ENCODE peak calls at places on chromosome 20, in ten cellular contexts. U is SW 1271; Z is posterior cingulate gyrus; A is fibroblast of mammary gland; I is non-pigmented ciliary epithelial cell; E is activated CD4-positive, alpha-beta T cell treated with anti-CD3 and anti-CD28 coated beads, Interleukin-2, amount 10 ng/mL, durations not matched to agents 7 days and 5 days; Q is stimulated activated CD4-positive, alpha-beta T cell treated with anti-CD3 and anti-CD28 coated beads, Interleukin-12 subunit alpha, Interleukin-12 subunit beta, amount 100 ng/mL, for 24 hours; K is M059J; H is GM04504; J is GM13976. N is an unnamed sample.

GRCh38 chr20:38211200-38212097 is 46.4 kb upstream of the TGM2 start:
- DNase-seq in U (no peak), Z (peak), A (no peak), I (no peak), E (no peak), Q (no peak), K (peak), H (no peak), J (no peak), N (no peak)

GRCh38 chr20:35739294-35740163 is 2.5 kb downstream of the RBM39 start:
- DNase-seq in U (peak), Z (no peak), A (peak), I (no peak), E (no peak), Q (no peak), K (peak), H (no peak), J (peak), N (peak)

GRCh38 chr20:46512943-46513844 is at the start of gene ZNF334:
- DNase-seq in U (peak), Z (peak), A (peak), I (no peak), E (peak), Q (peak), K (peak), H (peak), J (peak), N (no peak)

GRCh38 chr20:278607-279571 is 11.7 kb downstream of the C20orf96 start:
- DNase-seq in U (no peak), Z (peak), A (no peak), I (no peak), E (no peak), Q (no peak), K (no peak), H (no peak), J (no peak), N (no peak)

GRCh38 chr20:2006452-2007381 is 12.9 kb upstream of the PDYN start:
- DNase-seq in U (peak), Z (peak), A (peak), I (no peak), E (peak), Q (no peak), K (peak), H (no peak), J (peak), N (peak)

GRCh38 chr20:5658897-5659296 is 91.3 kb upstream of the SHLD1 start:
- DNase-seq in U (no peak), Z (peak), A (peak), I (peak), E (peak), Q (no peak), K (peak), H (peak), J (peak), N (peak)

GRCh38 chr20:38114353-38114791 is 50.7 kb downstream of the TGM2 start:
- DNase-seq in U (no peak), Z (no peak), A (peak), I (no peak), E (peak), Q (no peak), K (peak), H (peak), J (no peak), N (no peak)

GRCh38 chr20:51930775-51931174 is 128.5 kb upstream of the SALL4 start:
- DNase-seq in U (peak), Z (no peak), A (peak), I (peak), E (no peak), Q (no peak), K (peak), H (peak), J (no peak), N (peak)

GRCh38 chr20:2032168-2032567 is 38.3 kb upstream of the PDYN start:
- DNase-seq in U (no peak), Z (no peak), A (no peak), I (no peak), E (no peak), Q (no peak), K (peak), H (no peak), J (no peak), N (no peak)

GRCh38 chr20:19114410-19114809 is 98.0 kb upstream of the SLC24A3 start:
- DNase-seq in U (no peak), Z (no peak), A (no peak), I (no peak), E (no peak), Q (no peak), K (no peak), H (no peak), J (no peak), N (no peak)

GRCh38 chr20:49517509-49518100 is 35.1 kb upstream of the KCNB1 start:
- DNase-seq in U (no peak), Z (no peak), A (no peak), I (no peak), E (no peak), Q (no peak), K (no peak), H (no peak), J (no peak), N (no peak)

GRCh38 chr20:45450097-45450818 is 19.3 kb upstream of the WFDC2 start:
- DNase-seq in U (peak), Z (no peak), A (peak), I (no peak), E (peak), Q (no peak), K (peak), H (no peak), J (peak), N (peak)

GRCh38 chr20:50885068-50885467 is 46.2 kb downstream of the ADNP start:
- DNase-seq in U (no peak), Z (peak), A (no peak), I (no peak), E (no peak), Q (no peak), K (no peak), H (no peak), J (no peak), N (no peak)

GRCh38 chr20:10861086-10861485 is 187.3 kb upstream of the JAG1 start:
- DNase-seq in U (no peak), Z (no peak), A (peak), I (peak), E (no peak), Q (no peak), K (peak), H (no peak), J (no peak), N (no peak)

GRCh38 chr20:60104980-60105379 is 146.8 kb downstream of the CDH26 start:
- DNase-seq in U (no peak), Z (no peak), A (no peak), I (no peak), E (no peak), Q (no peak), K (no peak), H (no peak), J (no peak), N (no peak)

GRCh38 chr20:37961016-37961415 is 58.1 kb downstream of the VSTM2L start:
- DNase-seq in U (no peak), Z (no peak), A (no peak), I (no peak), E (no peak), Q (no peak), K (no peak), H (no peak), J (no peak), N (no peak)

GRCh38 chr20:36792422-36792821 is 18.9 kb upstream of the DSN1 start:
- DNase-seq in U (peak), Z (peak), A (peak), I (peak), E (peak), Q (no peak), K (peak), H (no peak), J (no peak), N (peak)

N was measured in endothelial cell of umbilical vein.